ENCODE peak calls at places on chromosomes 3 and 15, in four cellular contexts. N is GM12878, U is brain microvascular endothelial cell, Q is left lung. G is an unnamed sample.

GRCh38 chr3:12643724-12644123 is 20.2 kb downstream of the RAF1 start:
- DNase-seq in N (no peak), U (no peak), Q (no peak), G (no peak)

GRCh38 chr3:178131801-178132200 is 404.4 kb upstream of the KCNMB2 start:
- DNase-seq in N (no peak), U (peak; percentile 22), Q (no peak), G (no peak)

GRCh38 chr15:40859206-40859851 is 14.7 kb downstream of the RHOV start:
- DNase-seq in N (no peak), U (peak; percentile 74), Q (peak; percentile 77), G (peak; percentile 70)

GRCh38 chr3:94121161-94121560 is 58.3 kb downstream of the NSUN3 start:
- DNase-seq in N (no peak), U (no peak), Q (no peak), G (no peak)

GRCh38 chr3:125125822-125126245 is 70.0 kb upstream of the HEG1 start:
- DNase-seq in N (no peak), U (peak; percentile 93), Q (no peak), G (peak; percentile 72)

GRCh38 chr3:162670181-162670580 is 1173.6 kb downstream of the OTOL1 start:
- DNase-seq in N (no peak), U (no peak), Q (no peak), G (no peak)

GRCh38 chr15:49235446-49236207 is 65.6 kb downstream of the GALK2 start:
- DNase-seq in N (peak; percentile 56), U (peak; percentile 72), Q (no peak), G (no peak)

GRCh38 chr15:69692342-69692741 is 239.7 kb downstream of the RPLP1 start:
- DNase-seq in N (no peak), U (no peak), Q (no peak), G (no peak)

GRCh38 chr3:72661115-72661457 is 187.2 kb downstream of the SHQ1 start:
- DNase-seq in N (no peak), U (no peak), Q (peak; percentile 55), G (no peak)

GRCh38 chr3:126419886-126420786 is 25.4 kb downstream of the CFAP100 start:
- DNase-seq in N (no peak), U (no peak), Q (no peak), G (no peak)

GRCh38 chr3:65342084-65342683 is 654.4 kb upstream of the ADAMTS9 start:
- DNase-seq in N (no peak), U (peak; percentile 31), Q (no peak), G (no peak)

GRCh38 chr3:121504598-121504997 is 41.2 kb downstream of the POLQ start:
- DNase-seq in N (no peak), U (no peak), Q (no peak), G (no peak)

GRCh38 chr15:89783111-89783860 is 7.2 kb downstream of the MESP2 start:
- DNase-seq in N (no peak), U (no peak), Q (no peak), G (no peak)

GRCh38 chr3:29577250-29577649 is 296.4 kb downstream of the RBMS3 start:
- DNase-seq in N (no peak), U (no peak), Q (no peak), G (no peak)

GRCh38 chr3:114804099-114804498 is 343.0 kb downstream of the ZBTB20 start:
- DNase-seq in N (no peak), U (no peak), Q (no peak), G (no peak)

GRCh38 chr3:146803746-146804145 is 198.6 kb upstream of the PLSCR5 start:
- DNase-seq in N (no peak), U (peak; percentile 91), Q (no peak), G (no peak)

GRCh38 chr15:90860942-90861675 is 7.3 kb upstream of the FURIN start:
- DNase-seq in N (no peak), U (no peak), Q (no peak), G (no peak)

GRCh38 chr3:30688776-30689175 is 82.4 kb downstream of the TGFBR2 start:
- DNase-seq in N (no peak), U (peak; percentile 7), Q (no peak), G (no peak)

GRCh38 chr3:153285194-153285641 is 123.2 kb downstream of the RAP2B start:
- DNase-seq in N (no peak), U (peak; percentile 27), Q (no peak), G (no peak)

GRCh38 chr15:48536681-48537091 is 108.8 kb downstream of the FBN1 start:
- DNase-seq in N (no peak), U (no peak), Q (no peak), G (no peak)

GRCh38 chr15:45157974-45158373 is 28.2 kb downstream of the DUOX1 start:
- DNase-seq in N (no peak), U (peak; percentile 65), Q (no peak), G (no peak)

GRCh38 chr3:178483704-178484103 is 52.5 kb upstream of the KCNMB2 start:
- DNase-seq in N (no peak), U (no peak), Q (no peak), G (no peak)

GRCh38 chr3:177287231-177287630 is 89.9 kb upstream of the TBL1XR1 start:
- DNase-seq in N (no peak), U (no peak), Q (no peak), G (no peak)

GRCh38 chr3:12706504-12707253 is 42.8 kb upstream of the RAF1 start:
- DNase-seq in N (peak; percentile 45), U (peak; percentile 78), Q (peak; percentile 50), G (no peak)

GRCh38 chr3:154791611-154792010 is 288.5 kb upstream of the MME start:
- DNase-seq in N (no peak), U (no peak), Q (no peak), G (no peak)

GRCh38 chr15:47027322-47027946 is 689.9 kb upstream of the SEMA6D start:
- DNase-seq in N (no peak), U (no peak), Q (no peak), G (no peak)

GRCh38 chr3:152348436-152349177 is 79.9 kb downstream of the MBNL1 start:
- DNase-seq in N (no peak), U (no peak), Q (no peak), G (no peak)

GRCh38 chr3:172291650-172292049 is 156.6 kb downstream of the GHSR start:
- DNase-seq in N (no peak), U (no peak), Q (no peak), G (no peak)

GRCh38 chr3:16789344-16790100 is 95.2 kb upstream of the PLCL2 start:
- DNase-seq in N (no peak), U (no peak), Q (no peak), G (no peak)

GRCh38 chr3:120349819-120350125 is 618 bp upstream of the LRRC58 start:
- DNase-seq in N (no peak), U (no peak), Q (no peak), G (no peak)

GRCh38 chr3:11589706-11590105 is 54.0 kb downstream of the VGLL4 start:
- DNase-seq in N (no peak), U (no peak), Q (no peak), G (no peak)

GRCh38 chr3:11587766-11588165 is 55.9 kb downstream of the VGLL4 start:
- DNase-seq in N (no peak), U (no peak), Q (no peak), G (no peak)

GRCh38 chr3:11588755-11589154 is 55.0 kb downstream of the VGLL4 start:
- DNase-seq in N (no peak), U (no peak), Q (no peak), G (no peak)

GRCh38 chr3:11591006-11591360 is 52.7 kb downstream of the VGLL4 start:
- DNase-seq in N (no peak), U (no peak), Q (no peak), G (no peak)

DNA sequence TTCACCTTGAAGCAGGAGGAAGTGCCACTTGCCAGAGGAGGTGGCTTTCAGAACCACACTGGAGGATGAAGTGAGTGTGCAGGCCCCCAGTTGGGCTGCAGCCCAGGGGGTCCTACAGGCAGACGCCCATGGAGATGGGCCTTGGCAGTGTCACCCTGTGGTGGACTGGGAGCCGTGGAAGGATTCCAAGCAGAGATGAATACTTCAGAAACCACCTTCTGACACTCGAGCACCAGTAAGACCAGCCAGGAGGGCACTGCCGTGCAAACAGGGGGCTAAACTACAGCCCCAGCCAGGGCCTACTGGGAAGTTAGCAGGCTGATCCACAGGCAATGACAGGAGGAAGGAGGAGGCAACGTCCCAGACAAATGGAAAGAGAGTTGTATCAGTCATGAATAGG is 55.4 kb downstream of the VGLL4 start:
- DNase-seq in N (no peak), U (no peak), Q (no peak), G (no peak)
- TF ChIP-seq CTCF in N (no peak), U (no peak), Q (no peak), G (no peak)

DNA sequence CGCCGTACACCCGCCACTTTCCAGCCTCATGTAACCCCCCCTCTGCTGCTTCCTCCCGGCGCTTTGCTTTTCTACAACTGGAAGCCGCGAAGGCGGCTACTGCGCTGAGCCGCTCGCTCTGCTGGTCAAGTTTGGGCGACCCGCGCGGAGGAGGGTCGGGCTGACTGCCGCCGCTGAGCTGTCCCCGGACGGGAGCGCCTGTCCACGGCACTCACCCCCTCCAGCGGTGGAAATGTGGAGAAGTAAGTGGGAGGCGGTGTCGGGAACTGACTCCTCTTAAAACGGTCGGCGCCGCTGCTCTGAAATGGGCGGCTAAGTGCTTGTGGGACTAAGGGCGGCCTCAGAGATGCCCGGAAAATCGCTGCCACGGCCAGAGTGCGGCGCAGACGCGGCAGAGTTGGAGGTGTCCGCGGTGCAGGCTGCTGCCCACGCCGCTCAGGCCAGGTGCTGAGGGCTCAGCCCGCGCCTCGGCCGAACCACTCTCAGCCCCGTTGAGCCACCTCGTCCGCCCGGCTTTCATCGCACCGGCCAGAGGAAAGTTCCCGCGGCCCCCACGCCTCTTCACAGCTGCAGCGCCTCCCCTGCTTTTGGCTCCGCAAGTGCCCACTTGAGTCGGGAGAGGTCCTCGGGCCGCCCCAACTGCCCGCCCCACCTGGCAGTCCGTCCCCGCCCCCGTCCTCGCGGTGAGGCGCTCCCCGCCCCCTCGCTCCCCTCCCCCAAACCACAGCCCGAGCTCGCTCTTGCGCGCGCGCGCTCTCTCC is 394 bp upstream of the EPHA6 start:
- DNase-seq in N (no peak), U (peak; percentile 4), Q (peak; percentile 46), G (no peak)
- TF ChIP-seq CTCF in N (no peak), U (peak; percentile 43), Q (no peak), G (no peak)

DNA sequence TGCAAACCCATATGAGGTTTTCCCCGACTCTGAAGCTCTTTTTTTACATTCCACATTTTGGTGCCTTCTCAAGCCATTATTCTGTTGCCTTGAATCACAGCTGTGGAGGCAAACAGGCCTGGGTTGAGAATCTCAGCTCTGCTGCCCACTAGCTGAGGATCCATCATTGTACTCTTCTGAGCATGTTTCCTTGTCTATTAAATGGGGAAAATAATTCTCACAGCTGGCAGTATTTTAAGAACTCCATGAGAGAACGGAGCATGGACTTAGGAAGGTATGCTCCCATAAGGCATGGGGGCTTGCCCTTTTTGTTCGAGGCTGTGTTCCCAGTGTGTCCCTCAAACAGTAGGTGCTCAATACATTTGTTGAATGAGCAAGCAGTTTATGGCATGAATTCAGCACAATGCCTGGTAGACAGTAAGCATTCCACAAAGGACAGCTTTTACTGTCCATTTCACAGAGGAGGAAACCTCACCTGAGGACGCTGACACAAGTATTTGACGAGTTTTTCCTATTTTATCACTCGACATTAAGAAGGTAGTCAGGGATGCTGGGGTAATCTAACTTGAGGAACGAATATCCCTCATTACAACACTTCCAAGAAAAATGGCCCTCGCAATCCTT is 2.2 kb upstream of the PTPRG start:
- DNase-seq in N (no peak), U (no peak), Q (no peak), G (no peak)
- TF ChIP-seq CTCF in N (no peak), U (peak; percentile 60), Q (no peak), G (no peak)

GRCh38 chr3:109071349-109072142 is 46.4 kb downstream of the MORC1 start:
- DNase-seq in N (no peak), U (no peak), Q (no peak), G (no peak)
- TF ChIP-seq CTCF in N (peak; percentile 7), U (no peak), Q (no peak), G (no peak)